ENCODE peak calls at places on chromosomes 6 and 20, in four cellular contexts. One of them, this sample, is unnamed.

GRCh38 chr6:155187994-155188706 is 75.7 kb upstream of the CLDN20 start:
- DNase-seq in IMR-90: peak
- DNase-seq in neuronal stem cell: no peak
- DNase-seq in mesenchymal stem cell: no peak
- DNase-seq in this sample: no peak

GRCh38 chr6:133697666-133698065 is 191.2 kb upstream of the TCF21 start:
- DNase-seq in IMR-90: peak
- DNase-seq in neuronal stem cell: no peak
- DNase-seq in mesenchymal stem cell: no peak
- DNase-seq in this sample: no peak

GRCh38 chr6:13383280-13384163 is 55.2 kb upstream of the TBC1D7 start:
- DNase-seq in IMR-90: peak
- DNase-seq in neuronal stem cell: no peak
- DNase-seq in mesenchymal stem cell: peak
- DNase-seq in this sample: no peak

GRCh38 chr6:54299542-54300269 is 8.5 kb upstream of the TINAG start:
- DNase-seq in IMR-90: peak
- DNase-seq in neuronal stem cell: no peak
- DNase-seq in mesenchymal stem cell: peak
- DNase-seq in this sample: no peak

GRCh38 chr6:158706369-158706982 is 56.6 kb downstream of the SYTL3 start:
- DNase-seq in IMR-90: peak
- DNase-seq in neuronal stem cell: no peak
- DNase-seq in mesenchymal stem cell: peak
- DNase-seq in this sample: peak

GRCh38 chr6:45630314-45630713 is 252.6 kb upstream of the SUPT3H start:
- DNase-seq in IMR-90: no peak
- DNase-seq in neuronal stem cell: no peak
- DNase-seq in mesenchymal stem cell: no peak
- DNase-seq in this sample: no peak

GRCh38 chr6:89324304-89324703 is 9.2 kb upstream of the GABRR2 start:
- DNase-seq in IMR-90: no peak
- DNase-seq in neuronal stem cell: no peak
- DNase-seq in mesenchymal stem cell: no peak
- DNase-seq in this sample: no peak

GRCh38 chr6:116030745-116031144 is 29.9 kb downstream of the FRK start:
- DNase-seq in IMR-90: no peak
- DNase-seq in neuronal stem cell: no peak
- DNase-seq in mesenchymal stem cell: no peak
- DNase-seq in this sample: no peak

GRCh38 chr6:119077643-119078448 is 618 bp downstream of the FAM184A start:
- DNase-seq in IMR-90: no peak
- DNase-seq in neuronal stem cell: no peak
- DNase-seq in mesenchymal stem cell: peak
- DNase-seq in this sample: peak

GRCh38 chr6:97697450-97697849 is 414.4 kb upstream of the MMS22L start:
- DNase-seq in IMR-90: peak
- DNase-seq in neuronal stem cell: no peak
- DNase-seq in mesenchymal stem cell: peak
- DNase-seq in this sample: no peak

GRCh38 chr6:125899726-125900182 is 56.8 kb upstream of the HINT3 start:
- DNase-seq in IMR-90: no peak
- DNase-seq in neuronal stem cell: no peak
- DNase-seq in mesenchymal stem cell: no peak
- DNase-seq in this sample: peak

GRCh38 chr20:16479666-16480065 is 93.6 kb downstream of the KIF16B start:
- DNase-seq in IMR-90: peak
- DNase-seq in neuronal stem cell: no peak
- DNase-seq in mesenchymal stem cell: peak
- DNase-seq in this sample: no peak

GRCh38 chr20:38343107-38343797 is 3.0 kb upstream of the LBP start:
- DNase-seq in IMR-90: peak
- DNase-seq in neuronal stem cell: no peak
- DNase-seq in mesenchymal stem cell: peak
- DNase-seq in this sample: no peak

GRCh38 chr6:139433647-139434419 is 59.4 kb upstream of the CITED2 start:
- DNase-seq in IMR-90: peak
- DNase-seq in neuronal stem cell: no peak
- DNase-seq in mesenchymal stem cell: no peak
- DNase-seq in this sample: no peak

GRCh38 chr20:8394308-8394945 is 262.4 kb downstream of the PLCB1 start:
- DNase-seq in IMR-90: peak
- DNase-seq in neuronal stem cell: no peak
- DNase-seq in mesenchymal stem cell: peak
- DNase-seq in this sample: no peak

GRCh38 chr20:61328906-61329558 is 77.0 kb downstream of the CDH4 start:
- DNase-seq in IMR-90: peak
- DNase-seq in neuronal stem cell: no peak
- DNase-seq in mesenchymal stem cell: no peak
- DNase-seq in this sample: no peak

GRCh38 chr6:1524040-1524480 is 85.7 kb upstream of the FOXC1 start:
- DNase-seq in IMR-90: peak
- DNase-seq in neuronal stem cell: peak
- DNase-seq in mesenchymal stem cell: no peak
- DNase-seq in this sample: peak

GRCh38 chr6:14682821-14683220 is 563.0 kb upstream of the JARID2 start:
- DNase-seq in IMR-90: peak
- DNase-seq in neuronal stem cell: no peak
- DNase-seq in mesenchymal stem cell: peak
- DNase-seq in this sample: no peak

GRCh38 chr20:11128131-11128831 is 454.5 kb upstream of the JAG1 start:
- DNase-seq in IMR-90: peak
- DNase-seq in neuronal stem cell: no peak
- DNase-seq in mesenchymal stem cell: no peak
- DNase-seq in this sample: no peak

GRCh38 chr6:2197177-2197671 is 48.2 kb downstream of the GMDS start:
- DNase-seq in IMR-90: peak
- DNase-seq in neuronal stem cell: no peak
- DNase-seq in mesenchymal stem cell: peak
- DNase-seq in this sample: no peak

GRCh38 chr6:6927437-6928361 is 180.1 kb upstream of the RREB1 start:
- DNase-seq in IMR-90: no peak
- DNase-seq in neuronal stem cell: peak
- DNase-seq in mesenchymal stem cell: no peak
- DNase-seq in this sample: peak

GRCh38 chr6:134317471-134318131 is at the start of gene SGK1:
- DNase-seq in IMR-90: peak
- DNase-seq in neuronal stem cell: peak
- DNase-seq in mesenchymal stem cell: peak
- DNase-seq in this sample: peak

GRCh38 chr6:13708679-13709261 is 2.9 kb downstream of the RANBP9 start:
- DNase-seq in IMR-90: peak
- DNase-seq in neuronal stem cell: no peak
- DNase-seq in mesenchymal stem cell: peak
- DNase-seq in this sample: no peak

GRCh38 chr6:39388526-39389371 is 66.2 kb upstream of the KCNK16 start:
- DNase-seq in IMR-90: no peak
- DNase-seq in neuronal stem cell: no peak
- DNase-seq in mesenchymal stem cell: no peak
- DNase-seq in this sample: no peak

GRCh38 chr6:159360306-159360705 is 191.1 kb downstream of the FNDC1 start:
- DNase-seq in IMR-90: no peak
- DNase-seq in neuronal stem cell: no peak
- DNase-seq in mesenchymal stem cell: no peak
- DNase-seq in this sample: no peak

GRCh38 chr6:157630463-157631080 is 192.5 kb upstream of the SNX9 start:
- DNase-seq in IMR-90: no peak
- DNase-seq in neuronal stem cell: no peak
- DNase-seq in mesenchymal stem cell: no peak
- DNase-seq in this sample: no peak

GRCh38 chr6:79635179-79635578 is 4.0 kb downstream of the SH3BGRL2 start:
- DNase-seq in IMR-90: peak
- DNase-seq in neuronal stem cell: no peak
- DNase-seq in mesenchymal stem cell: no peak
- DNase-seq in this sample: no peak

GRCh38 chr20:3101737-3102574 is 17.4 kb upstream of the AVP start:
- DNase-seq in IMR-90: no peak
- DNase-seq in neuronal stem cell: no peak
- DNase-seq in mesenchymal stem cell: no peak
- DNase-seq in this sample: no peak

GRCh38 chr6:84539122-84539856 is 225.1 kb downstream of the TBX18 start:
- DNase-seq in IMR-90: no peak
- DNase-seq in neuronal stem cell: no peak
- DNase-seq in mesenchymal stem cell: no peak
- DNase-seq in this sample: no peak

GRCh38 chr20:21237956-21238355 is 65.2 kb upstream of the XRN2 start:
- DNase-seq in IMR-90: peak
- DNase-seq in neuronal stem cell: no peak
- DNase-seq in mesenchymal stem cell: no peak
- DNase-seq in this sample: no peak

GRCh38 chr20:53529658-53530057 is 64.0 kb downstream of the ZNF217 start:
- DNase-seq in IMR-90: no peak
- DNase-seq in neuronal stem cell: no peak
- DNase-seq in mesenchymal stem cell: no peak
- DNase-seq in this sample: no peak

GRCh38 chr20:22795897-22796296 is 211.5 kb upstream of the FOXA2 start:
- DNase-seq in IMR-90: peak
- DNase-seq in neuronal stem cell: no peak
- DNase-seq in mesenchymal stem cell: peak
- DNase-seq in this sample: no peak

DNA sequence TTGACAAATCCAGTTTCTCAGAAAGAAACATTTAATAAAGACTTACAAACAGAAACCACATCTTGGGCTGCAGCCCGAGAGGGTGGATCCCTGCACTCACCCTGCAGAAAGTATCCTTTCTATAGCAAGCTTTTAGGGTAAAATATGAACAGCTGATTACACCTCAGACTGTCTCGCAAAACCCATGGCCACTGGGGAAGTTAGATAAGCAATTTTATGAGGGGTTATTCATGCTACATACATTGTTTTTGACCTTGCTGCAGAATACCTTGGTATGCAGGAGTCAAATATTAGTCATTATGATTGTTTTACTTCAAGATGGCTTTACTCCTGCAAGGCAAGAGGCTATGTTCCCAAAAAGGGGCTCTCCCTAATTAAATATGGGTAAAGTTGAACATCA is 126.9 kb downstream of the OR2B2 start:
- DNase-seq in IMR-90: no peak
- DNase-seq in neuronal stem cell: no peak
- DNase-seq in mesenchymal stem cell: no peak
- DNase-seq in this sample: no peak
- H4K8ac ChIP-seq in IMR-90: no peak
- H4K8ac ChIP-seq in neuronal stem cell: no peak
- H4K8ac ChIP-seq in mesenchymal stem cell: no peak
- H4K8ac ChIP-seq in this sample: no peak

GRCh38 chr6:3634417-3634816 is 117.1 kb downstream of the PXDC1 start:
- DNase-seq in IMR-90: no peak
- DNase-seq in neuronal stem cell: no peak
- DNase-seq in mesenchymal stem cell: no peak
- DNase-seq in this sample: no peak

GRCh38 chr6:3633711-3634110 is 117.8 kb downstream of the PXDC1 start:
- DNase-seq in IMR-90: no peak
- DNase-seq in neuronal stem cell: no peak
- DNase-seq in mesenchymal stem cell: no peak
- DNase-seq in this sample: no peak

GRCh38 chr6:3631862-3632261 is 119.7 kb downstream of the PXDC1 start:
- DNase-seq in IMR-90: no peak
- DNase-seq in neuronal stem cell: no peak
- DNase-seq in mesenchymal stem cell: no peak
- DNase-seq in this sample: no peak

GRCh38 chr6:3638662-3639061 is 112.9 kb downstream of the PXDC1 start:
- DNase-seq in IMR-90: no peak
- DNase-seq in neuronal stem cell: no peak
- DNase-seq in mesenchymal stem cell: no peak
- DNase-seq in this sample: no peak

DNA sequence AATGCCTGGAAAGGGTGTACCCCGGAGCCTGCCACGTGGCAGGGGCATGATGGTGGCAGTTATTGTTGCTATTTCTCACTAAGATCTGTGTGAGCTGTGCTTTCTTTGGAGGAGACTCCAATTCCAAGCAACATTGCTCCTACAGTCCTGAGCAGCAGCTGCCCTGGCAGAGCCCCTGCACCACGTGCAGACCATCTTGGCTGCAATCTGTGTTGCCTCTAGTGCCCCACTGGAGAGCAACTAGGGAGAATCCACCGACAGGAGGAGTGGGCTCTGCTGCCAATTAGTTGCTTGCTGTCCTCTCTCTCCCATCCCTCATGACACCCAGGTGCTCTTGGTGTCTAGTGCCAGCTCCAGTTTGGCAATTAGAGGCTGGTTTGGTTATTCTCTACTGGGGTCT is 116.0 kb downstream of the PXDC1 start:
- DNase-seq in IMR-90: no peak
- DNase-seq in neuronal stem cell: no peak
- DNase-seq in mesenchymal stem cell: no peak
- DNase-seq in this sample: no peak
- H4K8ac ChIP-seq in IMR-90: no peak
- H4K8ac ChIP-seq in neuronal stem cell: no peak
- H4K8ac ChIP-seq in mesenchymal stem cell: no peak
- H4K8ac ChIP-seq in this sample: no peak

GRCh38 chr6:3751730-3752537 is 421 bp upstream of the PXDC1 start:
- DNase-seq in IMR-90: peak
- DNase-seq in neuronal stem cell: peak
- DNase-seq in mesenchymal stem cell: peak
- DNase-seq in this sample: peak

GRCh38 chr6:3751019-3751729 is at the start of gene PXDC1:
- DNase-seq in IMR-90: no peak
- DNase-seq in neuronal stem cell: peak
- DNase-seq in mesenchymal stem cell: peak
- DNase-seq in this sample: peak

GRCh38 chr6:3749991-3750323 is 1.6 kb downstream of the PXDC1 start:
- DNase-seq in IMR-90: peak
- DNase-seq in neuronal stem cell: no peak
- DNase-seq in mesenchymal stem cell: peak
- DNase-seq in this sample: no peak

GRCh38 chr6:3749390-3749978 is 2.0 kb downstream of the PXDC1 start:
- DNase-seq in IMR-90: no peak
- DNase-seq in neuronal stem cell: no peak
- DNase-seq in mesenchymal stem cell: no peak
- DNase-seq in this sample: peak

DNA sequence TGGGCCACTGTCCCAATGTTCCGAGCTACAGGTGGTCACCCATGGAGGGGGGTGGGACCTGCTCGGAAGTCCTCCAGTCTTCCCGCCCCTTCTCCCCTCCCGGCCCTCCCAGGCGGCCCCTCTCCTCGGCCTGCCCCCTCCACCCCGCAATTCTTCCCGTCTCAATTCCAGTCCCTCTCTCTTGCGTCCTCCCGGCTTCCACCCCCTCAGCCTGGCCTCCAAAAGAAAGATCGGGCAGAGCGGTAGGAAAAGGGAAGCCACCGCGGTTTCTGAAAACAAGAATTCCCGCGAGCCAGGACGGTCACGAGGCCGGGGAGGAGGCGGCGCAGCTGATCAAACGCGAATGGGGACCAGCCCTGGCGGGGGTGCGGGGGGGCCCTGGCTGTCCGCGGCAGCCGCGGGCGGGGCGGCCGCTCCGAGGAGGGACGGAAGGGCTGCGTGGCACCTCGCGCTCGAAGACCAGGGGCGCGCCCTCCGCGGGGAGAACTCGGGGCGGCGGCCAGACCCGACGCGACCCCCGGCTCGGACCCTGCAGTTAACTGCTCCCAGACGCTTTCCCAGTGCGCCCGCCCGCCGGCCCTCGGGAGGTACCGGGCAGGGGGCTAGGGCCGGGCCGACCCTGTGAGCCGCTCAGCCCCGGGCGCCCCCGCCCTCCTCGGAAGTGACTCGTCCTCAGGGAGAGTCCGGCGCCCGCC is 1.0 kb downstream of the PXDC1 start:
- DNase-seq in IMR-90: peak
- DNase-seq in neuronal stem cell: peak
- DNase-seq in mesenchymal stem cell: peak
- DNase-seq in this sample: peak
- H4K8ac ChIP-seq in IMR-90: peak
- H4K8ac ChIP-seq in neuronal stem cell: no peak
- H4K8ac ChIP-seq in mesenchymal stem cell: peak
- H4K8ac ChIP-seq in this sample: no peak

GRCh38 chr20:62358171-62358719 is 8.9 kb downstream of the LAMA5 start:
- DNase-seq in IMR-90: no peak
- DNase-seq in neuronal stem cell: no peak
- DNase-seq in mesenchymal stem cell: no peak
- DNase-seq in this sample: no peak
- H4K8ac ChIP-seq in IMR-90: no peak
- H4K8ac ChIP-seq in neuronal stem cell: no peak
- H4K8ac ChIP-seq in mesenchymal stem cell: peak
- H4K8ac ChIP-seq in this sample: no peak

This sample was measured in H9.